ENCODE peak calls at places on chromosomes 2 and 18, in eight cellular contexts. P is cerebellum; R is stimulated activated naive B cell treated with anti-CD40 and anti-IgM and Interleukin-4, amounts not matched to agents 10 μg/mL and 1 μg/mL and 100 μg/mL, for 72 hours; D is GM10248; A is stimulated activated naive CD8-positive, alpha-beta T cell treated with anti-CD3 and anti-CD28 coated beads, Interleukin-15, amount 100 ng/mL, for 72 hours; M is nucleus accumbens; L is lower lobe of right lung; H is GM12865. W is an unnamed sample.

GRCh38 chr2:150517951-150518680 is 30.6 kb upstream of the RND3 start:
- DNase-seq in P (no peak), L (no peak), D (no peak), H (no peak), M (no peak), A (no peak), R (no peak), W (no peak)

GRCh38 chr2:37456479-37456878 is 112.0 kb downstream of the QPCT start:
- DNase-seq in D (no peak), M (no peak), A (peak; percentile 9), H (peak; percentile 8), L (no peak), P (no peak), R (no peak), W (no peak)

GRCh38 chr2:64649626-64650025 is 4.1 kb downstream of the SERTAD2 start:
- DNase-seq in R (no peak), H (no peak), P (no peak), M (no peak), D (no peak), L (no peak), A (peak; percentile 21), W (no peak)

GRCh38 chr2:240790370-240791210 is 29.4 kb downstream of the KIF1A start:
- DNase-seq in D (no peak), P (no peak), L (peak; percentile 40), A (no peak), R (no peak), H (no peak), M (no peak), W (no peak)

GRCh38 chr2:84022810-84023431 is 436.2 kb downstream of the SUCLG1 start:
- DNase-seq in R (no peak), A (no peak), D (peak; percentile 24), L (no peak), M (no peak), H (peak; percentile 54), P (no peak), W (no peak)

GRCh38 chr2:168639501-168639900 is 162.9 kb upstream of the NOSTRIN start:
- DNase-seq in P (no peak), L (no peak), M (no peak), A (no peak), D (no peak), R (no peak), H (no peak), W (no peak)

GRCh38 chr2:1591978-1592907 is 152.1 kb downstream of the PXDN start:
- DNase-seq in M (no peak), L (peak; percentile 74), H (no peak), R (no peak), D (no peak), P (no peak), A (no peak), W (no peak)

GRCh38 chr18:31722369-31722957 is 38.1 kb upstream of the B4GALT6 start:
- DNase-seq in R (peak; percentile 65), H (peak; percentile 85), M (peak; percentile 67), P (peak; percentile 78), L (peak; percentile 64), A (peak; percentile 70), D (peak; percentile 79), W (no peak)

GRCh38 chr2:23243258-23243657 is 141.7 kb upstream of the KLHL29 start:
- DNase-seq in M (no peak), L (no peak), R (no peak), P (no peak), A (no peak), D (no peak), H (no peak), W (no peak)

GRCh38 chr18:41140506-41140905 is 814.5 kb upstream of the PIK3C3 start:
- DNase-seq in D (no peak), H (no peak), P (no peak), R (no peak), M (no peak), L (no peak), A (no peak), W (no peak)

GRCh38 chr2:169462896-169463695 is 16.2 kb upstream of the BBS5 start:
- DNase-seq in M (no peak), D (no peak), H (no peak), A (no peak), R (no peak), L (no peak), P (no peak), W (no peak)

GRCh38 chr2:231470246-231470900 is 6.1 kb upstream of the NCL start:
- DNase-seq in H (no peak), A (no peak), P (no peak), M (no peak), D (no peak), L (no peak), R (no peak), W (no peak)

GRCh38 chr2:202778217-202778616 is 93.3 kb downstream of the ICA1L start:
- DNase-seq in A (no peak), R (no peak), P (no peak), L (no peak), M (no peak), D (no peak), H (no peak), W (no peak)

GRCh38 chr2:233705911-233706506 is 6.7 kb upstream of the UGT1A5 start:
- DNase-seq in R (no peak), L (peak; percentile 53), H (no peak), P (no peak), A (no peak), M (no peak), D (no peak), W (no peak)

GRCh38 chr2:43345391-43345813 is 119.0 kb upstream of the ZFP36L2 start:
- DNase-seq in D (no peak), H (no peak), L (no peak), R (no peak), M (no peak), P (no peak), A (no peak), W (no peak)

GRCh38 chr2:235654115-235654514 is 160.3 kb downstream of the AGAP1 start:
- DNase-seq in H (no peak), R (no peak), A (no peak), M (no peak), D (no peak), P (no peak), L (no peak), W (no peak)

GRCh38 chr18:79326413-79327198 is 69.1 kb upstream of the NFATC1 start:
- DNase-seq in H (no peak), P (no peak), D (no peak), M (no peak), R (no peak), L (no peak), A (no peak), W (no peak)

GRCh38 chr18:23994361-23994902 is 20.1 kb upstream of the TTC39C start:
- DNase-seq in L (peak; percentile 61), M (no peak), D (no peak), H (peak; percentile 73), P (no peak), A (no peak), R (no peak), W (no peak)

GRCh38 chr2:8448822-8449577 is 232.9 kb upstream of the ID2 start:
- DNase-seq in A (no peak), M (no peak), D (no peak), H (no peak), R (no peak), P (no peak), L (no peak), W (no peak)

GRCh38 chr2:102604754-102605153 is 14.6 kb upstream of the SLC9A2 start:
- DNase-seq in A (no peak), R (no peak), H (peak; percentile 29), M (no peak), L (no peak), D (no peak), P (no peak), W (no peak)